ENCODE peak calls at places on chromosomes 16 and 17, in four cellular contexts. V, P, H and T are unnamed samples.

GRCh38 chr17:82887255-82888164 is 47.7 kb upstream of the ZNF750 start:
- DNase-seq in V (no peak), P (no peak), H (no peak), T (no peak)

GRCh38 chr16:129075-129474 is 9.4 kb downstream of the NPRL3 start:
- DNase-seq in V (no peak), P (no peak), H (no peak), T (no peak)

GRCh38 chr16:75758215-75758614 is 31.9 kb upstream of the CPHXL start:
- DNase-seq in V (no peak), P (no peak), H (peak), T (no peak)

GRCh38 chr16:2324296-2324859 is 16.1 kb downstream of the ABCA3 start:
- DNase-seq in V (no peak), P (no peak), H (no peak), T (no peak)

GRCh38 chr17:19389386-19389785 is 2.4 kb upstream of the MFAP4 start:
- DNase-seq in V (no peak), P (no peak), H (no peak), T (no peak)

GRCh38 chr17:2551493-2551892 is 39.8 kb upstream of the METTL16 start:
- DNase-seq in V (no peak), P (no peak), H (no peak), T (no peak)

GRCh38 chr17:76537578-76538280 is at the start of gene CYGB:
- DNase-seq in V (no peak), P (no peak), H (peak), T (no peak)

GRCh38 chr16:69089091-69089912 is 16.2 kb upstream of the HAS3 start:
- DNase-seq in V (no peak), P (no peak), H (no peak), T (peak)

GRCh38 chr17:82012482-82013295 is 10.0 kb downstream of the CENPX start:
- DNase-seq in V (no peak), P (no peak), H (peak), T (no peak)

GRCh38 chr17:31078290-31078689 is 16.5 kb upstream of the NF1 start:
- DNase-seq in V (no peak), P (no peak), H (peak), T (no peak)

GRCh38 chr16:47143677-47144558 is at the start of gene NETO2:
- DNase-seq in V (peak), P (peak), H (peak), T (peak)

GRCh38 chr17:69590690-69591089 is 176.2 kb downstream of the MAP2K6 start:
- DNase-seq in V (no peak), P (no peak), H (no peak), T (no peak)

GRCh38 chr17:76353004-76353598 is 615 bp downstream of the PRPSAP1 start:
- DNase-seq in V (peak), P (no peak), H (peak), T (no peak)

GRCh38 chr17:49439673-49440571 is 25.2 kb upstream of the PHB1 start:
- DNase-seq in V (no peak), P (no peak), H (peak), T (no peak)

GRCh38 chr17:45428954-45429337 is 3.7 kb downstream of the ARHGAP27 start:
- DNase-seq in V (no peak), P (no peak), H (no peak), T (no peak)